ENCODE peak calls at places on chromosomes 12 and 14, in six cellular contexts. P, M, O, V, I and W are unnamed samples.

GRCh38 chr12:92696240-92696639 is 6.5 kb upstream of the PLEKHG7 start:
- DNase-seq in P (no peak), O (peak; percentile 18), I (peak; percentile 66), M (no peak), V (no peak), W (no peak)

GRCh38 chr12:84995646-84996045 is 40.4 kb downstream of the TSPAN19 start:
- DNase-seq in O (no peak), I (no peak), V (no peak), M (no peak), P (no peak), W (no peak)

GRCh38 chr14:31038521-31039166 is 12.5 kb upstream of the STRN3 start:
- DNase-seq in P (no peak), O (no peak), V (no peak), I (no peak), M (no peak), W (no peak)

GRCh38 chr14:71890541-71890940 is 41.7 kb upstream of the RGS6 start:
- DNase-seq in I (no peak), P (no peak), M (no peak), V (no peak), O (no peak), W (no peak)

GRCh38 chr14:21241218-21241819 is 27.9 kb downstream of the HNRNPC start:
- DNase-seq in M (no peak), O (no peak), P (no peak), I (no peak), V (no peak), W (no peak)

GRCh38 chr12:5165296-5165970 is 121.8 kb downstream of the KCNA5 start:
- DNase-seq in O (no peak), M (no peak), P (no peak), V (no peak), I (no peak), W (no peak)

GRCh38 chr12:130704606-130705005 is 11.5 kb downstream of the RIMBP2 start:
- DNase-seq in V (no peak), O (no peak), P (no peak), I (peak; percentile 20), M (no peak), W (no peak)

GRCh38 chr12:109606261-109607028 is 32.9 kb downstream of the MVK start:
- DNase-seq in M (no peak), V (no peak), O (no peak), P (no peak), I (no peak), W (no peak)

GRCh38 chr12:42643881-42644579 is 54.5 kb upstream of the PRICKLE1 start:
- DNase-seq in I (no peak), P (no peak), V (no peak), M (no peak), O (no peak), W (no peak)

GRCh38 chr12:111954974-111955373 is 58.0 kb downstream of the TMEM116 start:
- DNase-seq in P (no peak), V (no peak), I (no peak), O (no peak), M (no peak), W (no peak)

GRCh38 chr12:12823308-12823707 is 10.2 kb downstream of the DDX47 start:
- DNase-seq in I (no peak), V (no peak), O (no peak), M (no peak), P (no peak), W (no peak)

GRCh38 chr14:41549821-41550597 is 56.7 kb upstream of the LRFN5 start:
- DNase-seq in V (no peak), M (no peak), O (no peak), P (no peak), I (no peak), W (no peak)

GRCh38 chr14:60254176-60254575 is 5.2 kb downstream of the PPM1A start:
- DNase-seq in O (peak; percentile 40), P (no peak), I (no peak), V (no peak), M (no peak), W (no peak)

GRCh38 chr12:54028324-54029201 is at the start of gene HOXC6:
- DNase-seq in I (peak; percentile 86), V (no peak), O (no peak), M (no peak), P (no peak), W (no peak)

GRCh38 chr14:32933943-32934890 is 4.5 kb upstream of the NPAS3 start:
- DNase-seq in V (no peak), I (no peak), O (peak; percentile 20), M (no peak), P (no peak), W (peak; percentile 81)

GRCh38 chr14:100555436-100556067 is 31.7 kb downstream of the BEGAIN start:
- DNase-seq in V (no peak), O (no peak), M (no peak), I (no peak), P (no peak), W (no peak)

GRCh38 chr12:123242083-123242904 is 9.1 kb downstream of the MTRFR start:
- DNase-seq in M (no peak), O (no peak), V (no peak), P (no peak), I (no peak), W (no peak)

GRCh38 chr12:106107566-106107965 is 31.2 kb downstream of the NUAK1 start:
- DNase-seq in V (no peak), P (no peak), I (no peak), M (no peak), O (no peak), W (peak; percentile 29)

GRCh38 chr14:90383731-90384542 is 12.9 kb upstream of the CALM1 start:
- DNase-seq in O (peak; percentile 69), P (peak; percentile 71), V (peak; percentile 15), I (peak; percentile 87), M (peak; percentile 35), W (no peak)

GRCh38 chr14:57835751-57836150 is 30.1 kb downstream of the SLC35F4 start:
- DNase-seq in M (no peak), I (no peak), P (no peak), O (no peak), V (no peak), W (no peak)

GRCh38 chr12:16421806-16422205 is 74.4 kb downstream of the MGST1 start:
- DNase-seq in P (no peak), O (no peak), M (no peak), V (no peak), I (no peak), W (no peak)

GRCh38 chr12:57603758-57604453 is 718 bp upstream of the DTX3 start:
- DNase-seq in M (no peak), V (no peak), I (peak; percentile 82), P (no peak), O (peak; percentile 58), W (no peak)

GRCh38 chr12:13036881-13037280 is 7.3 kb upstream of the FAM234B start:
- DNase-seq in O (no peak), P (no peak), V (no peak), M (no peak), I (no peak), W (no peak)

GRCh38 chr12:69569236-69569635 is 16.0 kb upstream of the CCT2 start:
- DNase-seq in I (no peak), P (no peak), V (no peak), O (no peak), M (no peak), W (no peak)

GRCh38 chr12:121797937-121798801 is 4.7 kb upstream of the RHOF start:
- DNase-seq in P (peak; percentile 76), O (peak; percentile 76), I (peak; percentile 91), V (no peak), M (no peak), W (no peak)
- TF ChIP-seq POLR2A in P (no peak), O (no peak), I (peak; percentile 15), V (no peak), M (no peak), W (no peak)

DNA sequence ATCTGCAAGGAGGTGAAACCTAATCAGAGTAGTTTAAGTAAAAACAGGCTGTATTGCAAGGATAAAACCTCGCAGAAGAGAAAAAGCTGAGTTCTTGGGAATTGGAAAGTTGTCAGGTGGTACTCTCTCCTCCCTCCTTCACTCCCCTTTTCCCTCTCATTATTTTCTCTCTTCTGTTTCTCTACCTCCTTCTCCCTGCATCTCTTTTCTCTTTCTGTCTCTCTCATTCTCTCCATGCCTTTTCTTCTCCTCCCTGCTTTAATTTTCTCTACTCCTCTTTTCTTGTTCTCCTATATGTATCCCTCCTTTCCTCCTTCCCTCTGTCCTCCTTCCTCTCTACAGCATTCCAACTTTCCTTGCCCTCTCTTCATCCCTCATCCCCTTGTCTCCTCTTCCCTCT is 14.2 kb upstream of the PPP1R12A start:
- DNase-seq in M (no peak), V (no peak), P (no peak), O (no peak), I (no peak), W (no peak)
- TF ChIP-seq POLR2A in M (no peak), V (no peak), P (no peak), O (no peak), I (no peak), W (no peak)

GRCh38 chr12:11686135-11686534 is 36.7 kb downstream of the ETV6 start:
- DNase-seq in O (no peak), M (no peak), P (no peak), V (no peak), I (no peak), W (no peak)

GRCh38 chr12:11685261-11685660 is 35.8 kb downstream of the ETV6 start:
- DNase-seq in O (no peak), I (no peak), M (no peak), P (no peak), V (no peak), W (no peak)

GRCh38 chr12:11684811-11685210 is 35.3 kb downstream of the ETV6 start:
- DNase-seq in M (no peak), O (no peak), P (no peak), I (no peak), V (no peak), W (no peak)

GRCh38 chr12:11685716-11686115 is 36.2 kb downstream of the ETV6 start:
- DNase-seq in M (no peak), O (no peak), V (no peak), P (no peak), I (no peak), W (no peak)

DNA sequence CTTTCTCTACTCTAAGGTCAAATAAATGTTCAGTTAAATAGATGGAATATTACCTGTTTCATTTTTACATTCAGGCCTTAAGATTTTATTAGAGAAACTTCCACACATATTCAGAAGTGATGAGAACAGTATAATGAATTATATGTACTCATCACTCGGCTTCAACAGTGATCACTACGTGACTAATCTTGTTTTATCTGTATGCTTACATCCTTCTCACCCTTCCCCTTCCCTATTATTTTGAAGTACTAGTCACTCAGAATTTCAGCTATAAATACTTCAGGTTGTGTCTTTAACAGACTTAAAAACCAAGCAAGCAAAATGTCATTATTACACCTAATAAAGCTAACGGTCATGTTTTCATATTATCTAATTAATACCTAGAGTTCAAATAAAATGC is 34.9 kb downstream of the ETV6 start:
- DNase-seq in I (no peak), V (no peak), P (no peak), M (no peak), O (no peak), W (no peak)
- TF ChIP-seq POLR2A in I (no peak), V (no peak), P (no peak), M (no peak), O (no peak), W (no peak)

DNA sequence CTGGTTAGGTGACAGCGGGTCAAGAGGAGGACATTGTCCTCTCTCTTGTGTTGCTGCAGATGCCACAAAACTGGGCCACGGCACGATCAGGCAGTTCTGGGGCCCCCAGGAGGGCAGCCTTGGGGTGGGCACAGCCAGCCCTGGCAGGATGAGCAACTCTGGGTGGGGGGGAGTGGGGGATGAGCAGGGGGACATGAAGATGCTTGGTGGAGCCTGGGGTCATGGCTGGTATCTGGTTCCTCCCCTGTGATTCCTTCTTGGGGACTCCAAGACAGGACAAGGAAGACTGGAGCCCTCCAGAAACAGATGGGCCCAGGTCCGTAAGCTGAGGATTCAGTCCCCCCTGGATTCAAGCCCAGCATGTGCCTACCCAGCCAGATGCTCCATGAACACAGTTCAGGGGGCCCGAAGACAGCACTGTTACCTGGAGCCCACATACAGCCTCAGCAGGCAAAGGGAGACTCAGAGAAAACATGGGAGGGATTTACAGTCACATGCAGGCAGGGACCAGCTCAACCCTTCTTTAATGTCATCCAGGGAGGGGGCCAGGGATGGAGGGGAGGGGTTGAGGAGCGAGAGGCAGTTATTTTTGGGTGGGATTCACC is 10.4 kb downstream of the SERPINA1 start:
- DNase-seq in O (no peak), I (no peak), M (no peak), V (no peak), P (no peak), W (no peak)
- TF ChIP-seq POLR2A in O (no peak), I (no peak), M (no peak), V (no peak), P (no peak), W (no peak)